ENCODE peak calls at places on chromosomes 3 and 15, in eight cellular contexts. One of them, this sample, is unnamed.

GRCh38 chr3:16828815-16829214 is 55.9 kb upstream of the PLCL2 start:
- DNase-seq in astrocyte: peak; percentile 17
- DNase-seq in T-helper 1 cell: peak; percentile 66
- DNase-seq in NCI-H187: no peak
- DNase-seq in AG20443: no peak
- DNase-seq in activated CD4-positive, alpha-beta T cell treated with anti-CD3 and anti-CD28 coated beads, Interleukin-2, amount 10 ng/mL, durations not matched to agents 7 days and 5 days: peak; percentile 63
- DNase-seq in NCI-H345: no peak
- DNase-seq in ACHN: peak; percentile 69
- DNase-seq in this sample: peak; percentile 80

GRCh38 chr15:28955160-28955502 is 69.4 kb downstream of the APBA2 start:
- DNase-seq in astrocyte: peak; percentile 81
- DNase-seq in T-helper 1 cell: peak; percentile 9
- DNase-seq in NCI-H187: no peak
- DNase-seq in AG20443: no peak
- DNase-seq in activated CD4-positive, alpha-beta T cell treated with anti-CD3 and anti-CD28 coated beads, Interleukin-2, amount 10 ng/mL, durations not matched to agents 7 days and 5 days: peak; percentile 17
- DNase-seq in NCI-H345: no peak
- DNase-seq in ACHN: no peak
- DNase-seq in this sample: peak; percentile 95

GRCh38 chr3:187994221-187995085 is 159.5 kb upstream of the LPP start:
- DNase-seq in astrocyte: peak; percentile 92
- DNase-seq in T-helper 1 cell: peak; percentile 39
- DNase-seq in NCI-H187: no peak
- DNase-seq in AG20443: peak; percentile 58
- DNase-seq in activated CD4-positive, alpha-beta T cell treated with anti-CD3 and anti-CD28 coated beads, Interleukin-2, amount 10 ng/mL, durations not matched to agents 7 days and 5 days: peak; percentile 30
- DNase-seq in NCI-H345: no peak
- DNase-seq in ACHN: no peak
- DNase-seq in this sample: peak; percentile 79

GRCh38 chr3:72639736-72640135 is 208.5 kb downstream of the SHQ1 start:
- DNase-seq in astrocyte: no peak
- DNase-seq in T-helper 1 cell: no peak
- DNase-seq in NCI-H187: no peak
- DNase-seq in AG20443: no peak
- DNase-seq in activated CD4-positive, alpha-beta T cell treated with anti-CD3 and anti-CD28 coated beads, Interleukin-2, amount 10 ng/mL, durations not matched to agents 7 days and 5 days: no peak
- DNase-seq in NCI-H345: no peak
- DNase-seq in ACHN: no peak
- DNase-seq in this sample: peak; percentile 11

GRCh38 chr3:9398715-9399708 is 1.6 kb downstream of the SETD5 start:
- DNase-seq in astrocyte: peak; percentile 42
- DNase-seq in T-helper 1 cell: peak; percentile 41
- DNase-seq in NCI-H187: no peak
- DNase-seq in AG20443: no peak
- DNase-seq in activated CD4-positive, alpha-beta T cell treated with anti-CD3 and anti-CD28 coated beads, Interleukin-2, amount 10 ng/mL, durations not matched to agents 7 days and 5 days: no peak
- DNase-seq in NCI-H345: no peak
- DNase-seq in ACHN: peak; percentile 39
- DNase-seq in this sample: peak; percentile 75

GRCh38 chr15:55899537-55899936 is 93.9 kb downstream of the NEDD4 start:
- DNase-seq in astrocyte: no peak
- DNase-seq in T-helper 1 cell: no peak
- DNase-seq in NCI-H187: no peak
- DNase-seq in AG20443: no peak
- DNase-seq in activated CD4-positive, alpha-beta T cell treated with anti-CD3 and anti-CD28 coated beads, Interleukin-2, amount 10 ng/mL, durations not matched to agents 7 days and 5 days: no peak
- DNase-seq in NCI-H345: no peak
- DNase-seq in ACHN: no peak
- DNase-seq in this sample: no peak

GRCh38 chr15:84826369-84826823 is 9.2 kb downstream of the ALPK3 start:
- DNase-seq in astrocyte: no peak
- DNase-seq in T-helper 1 cell: no peak
- DNase-seq in NCI-H187: no peak
- DNase-seq in AG20443: peak; percentile 77
- DNase-seq in activated CD4-positive, alpha-beta T cell treated with anti-CD3 and anti-CD28 coated beads, Interleukin-2, amount 10 ng/mL, durations not matched to agents 7 days and 5 days: no peak
- DNase-seq in NCI-H345: no peak
- DNase-seq in ACHN: peak; percentile 10
- DNase-seq in this sample: no peak

GRCh38 chr3:143187132-143187531 is 67.6 kb downstream of the CHST2 start:
- DNase-seq in astrocyte: no peak
- DNase-seq in T-helper 1 cell: no peak
- DNase-seq in NCI-H187: no peak
- DNase-seq in AG20443: no peak
- DNase-seq in activated CD4-positive, alpha-beta T cell treated with anti-CD3 and anti-CD28 coated beads, Interleukin-2, amount 10 ng/mL, durations not matched to agents 7 days and 5 days: no peak
- DNase-seq in NCI-H345: no peak
- DNase-seq in ACHN: no peak
- DNase-seq in this sample: no peak

GRCh38 chr3:64463981-64464380 is 223.8 kb downstream of the ADAMTS9 start:
- DNase-seq in astrocyte: no peak
- DNase-seq in T-helper 1 cell: no peak
- DNase-seq in NCI-H187: no peak
- DNase-seq in AG20443: no peak
- DNase-seq in activated CD4-positive, alpha-beta T cell treated with anti-CD3 and anti-CD28 coated beads, Interleukin-2, amount 10 ng/mL, durations not matched to agents 7 days and 5 days: no peak
- DNase-seq in NCI-H345: no peak
- DNase-seq in ACHN: no peak
- DNase-seq in this sample: no peak

GRCh38 chr3:137761563-137762503 is 2.3 kb upstream of the SOX14 start:
- DNase-seq in astrocyte: no peak
- DNase-seq in T-helper 1 cell: no peak
- DNase-seq in NCI-H187: no peak
- DNase-seq in AG20443: no peak
- DNase-seq in activated CD4-positive, alpha-beta T cell treated with anti-CD3 and anti-CD28 coated beads, Interleukin-2, amount 10 ng/mL, durations not matched to agents 7 days and 5 days: no peak
- DNase-seq in NCI-H345: no peak
- DNase-seq in ACHN: no peak
- DNase-seq in this sample: no peak

GRCh38 chr3:102741105-102741504 is 306.3 kb downstream of the ZPLD1 start:
- DNase-seq in astrocyte: no peak
- DNase-seq in T-helper 1 cell: no peak
- DNase-seq in NCI-H187: no peak
- DNase-seq in AG20443: no peak
- DNase-seq in activated CD4-positive, alpha-beta T cell treated with anti-CD3 and anti-CD28 coated beads, Interleukin-2, amount 10 ng/mL, durations not matched to agents 7 days and 5 days: no peak
- DNase-seq in NCI-H345: no peak
- DNase-seq in ACHN: peak; percentile 26
- DNase-seq in this sample: no peak

GRCh38 chr15:75306188-75306587 is 23.6 kb downstream of the GOLGA6D start:
- DNase-seq in astrocyte: no peak
- DNase-seq in T-helper 1 cell: no peak
- DNase-seq in NCI-H187: no peak
- DNase-seq in AG20443: no peak
- DNase-seq in activated CD4-positive, alpha-beta T cell treated with anti-CD3 and anti-CD28 coated beads, Interleukin-2, amount 10 ng/mL, durations not matched to agents 7 days and 5 days: no peak
- DNase-seq in NCI-H345: no peak
- DNase-seq in ACHN: no peak
- DNase-seq in this sample: no peak

GRCh38 chr3:183491923-183492848 is 63.3 kb downstream of the KLHL6 start:
- DNase-seq in astrocyte: no peak
- DNase-seq in T-helper 1 cell: no peak
- DNase-seq in NCI-H187: no peak
- DNase-seq in AG20443: no peak
- DNase-seq in activated CD4-positive, alpha-beta T cell treated with anti-CD3 and anti-CD28 coated beads, Interleukin-2, amount 10 ng/mL, durations not matched to agents 7 days and 5 days: no peak
- DNase-seq in NCI-H345: no peak
- DNase-seq in ACHN: no peak
- DNase-seq in this sample: no peak

GRCh38 chr3:149771652-149772271 is 19.5 kb upstream of the COMMD2 start:
- DNase-seq in astrocyte: no peak
- DNase-seq in T-helper 1 cell: peak; percentile 9
- DNase-seq in NCI-H187: peak; percentile 5
- DNase-seq in AG20443: peak; percentile 70
- DNase-seq in activated CD4-positive, alpha-beta T cell treated with anti-CD3 and anti-CD28 coated beads, Interleukin-2, amount 10 ng/mL, durations not matched to agents 7 days and 5 days: peak; percentile 44
- DNase-seq in NCI-H345: peak; percentile 22
- DNase-seq in ACHN: peak; percentile 56
- DNase-seq in this sample: peak; percentile 31

GRCh38 chr3:43619593-43619992 is 2.2 kb downstream of the ANO10 start:
- DNase-seq in astrocyte: no peak
- DNase-seq in T-helper 1 cell: no peak
- DNase-seq in NCI-H187: no peak
- DNase-seq in AG20443: no peak
- DNase-seq in activated CD4-positive, alpha-beta T cell treated with anti-CD3 and anti-CD28 coated beads, Interleukin-2, amount 10 ng/mL, durations not matched to agents 7 days and 5 days: no peak
- DNase-seq in NCI-H345: no peak
- DNase-seq in ACHN: no peak
- DNase-seq in this sample: no peak

GRCh38 chr3:112199622-112200316 is 66.7 kb upstream of the GCSAM start:
- DNase-seq in astrocyte: peak; percentile 63
- DNase-seq in T-helper 1 cell: no peak
- DNase-seq in NCI-H187: no peak
- DNase-seq in AG20443: no peak
- DNase-seq in activated CD4-positive, alpha-beta T cell treated with anti-CD3 and anti-CD28 coated beads, Interleukin-2, amount 10 ng/mL, durations not matched to agents 7 days and 5 days: no peak
- DNase-seq in NCI-H345: no peak
- DNase-seq in ACHN: no peak
- DNase-seq in this sample: peak; percentile 8

GRCh38 chr3:149618151-149619123 is 39.4 kb downstream of the WWTR1 start:
- DNase-seq in astrocyte: peak; percentile 42
- DNase-seq in T-helper 1 cell: no peak
- DNase-seq in NCI-H187: no peak
- DNase-seq in AG20443: no peak
- DNase-seq in activated CD4-positive, alpha-beta T cell treated with anti-CD3 and anti-CD28 coated beads, Interleukin-2, amount 10 ng/mL, durations not matched to agents 7 days and 5 days: no peak
- DNase-seq in NCI-H345: no peak
- DNase-seq in ACHN: no peak
- DNase-seq in this sample: peak; percentile 59

GRCh38 chr15:72082176-72082575 is 35.8 kb downstream of the MYO9A start:
- DNase-seq in astrocyte: no peak
- DNase-seq in T-helper 1 cell: no peak
- DNase-seq in NCI-H187: no peak
- DNase-seq in AG20443: no peak
- DNase-seq in activated CD4-positive, alpha-beta T cell treated with anti-CD3 and anti-CD28 coated beads, Interleukin-2, amount 10 ng/mL, durations not matched to agents 7 days and 5 days: no peak
- DNase-seq in NCI-H345: no peak
- DNase-seq in ACHN: no peak
- DNase-seq in this sample: no peak

GRCh38 chr15:63072809-63073277 is 30.3 kb downstream of the TPM1 start:
- DNase-seq in astrocyte: no peak
- DNase-seq in T-helper 1 cell: no peak
- DNase-seq in NCI-H187: no peak
- DNase-seq in AG20443: no peak
- DNase-seq in activated CD4-positive, alpha-beta T cell treated with anti-CD3 and anti-CD28 coated beads, Interleukin-2, amount 10 ng/mL, durations not matched to agents 7 days and 5 days: no peak
- DNase-seq in NCI-H345: no peak
- DNase-seq in ACHN: peak; percentile 29
- DNase-seq in this sample: no peak

This sample was measured in iris pigment epithelial cell.